ENCODE peak calls at places on chromosomes 6 and 20, in four cellular contexts. K is HTR-8/SVneo, N is occipital lobe, I is sciatic nerve. M is an unnamed sample.

GRCh38 chr6:112225691-112226090 is 28.7 kb downstream of the LAMA4 start:
- DNase-seq in I (no peak), N (no peak), K (no peak), M (no peak)

GRCh38 chr20:53579581-53580375 is 13.9 kb downstream of the ZNF217 start:
- DNase-seq in N (no peak), I (no peak), K (peak; percentile 82), M (no peak)

GRCh38 chr6:31407699-31408098 is 4.3 kb downstream of the MICA start:
- DNase-seq in I (no peak), K (no peak), N (no peak), M (no peak)

GRCh38 chr6:112027942-112028674 is 25.8 kb upstream of the CCN6 start:
- DNase-seq in K (no peak), N (no peak), I (no peak), M (no peak)

GRCh38 chr6:69416739-69417138 is 380.1 kb downstream of the LMBRD1 start:
- DNase-seq in K (no peak), N (no peak), I (no peak), M (no peak)

GRCh38 chr20:40304119-40304518 is 384.9 kb downstream of the MAFB start:
- DNase-seq in N (no peak), K (no peak), I (no peak), M (no peak)

GRCh38 chr6:52505726-52506501 is 70.9 kb downstream of the TRAM2 start:
- DNase-seq in I (no peak), K (no peak), N (no peak), M (no peak)

GRCh38 chr20:9611921-9612320 is 97.5 kb downstream of the LAMP5 start:
- DNase-seq in N (no peak), I (no peak), K (no peak), M (no peak)

GRCh38 chr20:5364136-5364821 is 47.5 kb upstream of the PROKR2 start:
- DNase-seq in N (no peak), I (no peak), K (no peak), M (no peak)

GRCh38 chr6:11964729-11965128 is 47.4 kb upstream of the HIVEP1 start:
- DNase-seq in I (no peak), K (no peak), N (no peak), M (no peak)

GRCh38 chr6:119979862-119980261 is 630.3 kb upstream of the MAN1A1 start:
- DNase-seq in K (no peak), I (no peak), N (no peak), M (no peak)

GRCh38 chr20:24100370-24101011 is 111.9 kb upstream of the GGTLC1 start:
- DNase-seq in N (no peak), I (no peak), K (peak; percentile 28), M (no peak)

GRCh38 chr6:158560787-158561246 is 926 bp downstream of the TMEM181 start:
- DNase-seq in K (no peak), I (no peak), N (no peak), M (no peak)

GRCh38 chr6:41460742-41461336 is 85.3 kb upstream of the FOXP4 start:
- DNase-seq in K (no peak), I (no peak), N (no peak), M (no peak)

GRCh38 chr6:13248549-13248948 is 79.8 kb downstream of the TBC1D7 start:
- DNase-seq in I (no peak), N (no peak), K (no peak), M (no peak)

GRCh38 chr6:53309059-53309896 is 39.5 kb downstream of the ELOVL5 start:
- DNase-seq in I (no peak), N (no peak), K (peak; percentile 23), M (no peak)

GRCh38 chr6:109527989-109528388 is 45.0 kb upstream of the ZBTB24 start:
- DNase-seq in N (no peak), I (no peak), K (peak; percentile 15), M (no peak)

GRCh38 chr6:101150226-101150625 is 243.3 kb upstream of the GRIK2 start:
- DNase-seq in K (no peak), I (no peak), N (no peak), M (no peak)

GRCh38 chr20:58691773-58692578 is 624 bp upstream of the NPEPL1 start:
- DNase-seq in I (no peak), K (no peak), N (no peak), M (peak; percentile 82)

GRCh38 chr6:34056301-34056700 is 89.6 kb downstream of the GRM4 start:
- DNase-seq in N (no peak), K (no peak), I (peak; percentile 81), M (no peak)

GRCh38 chr6:128425855-128426254 is 94.5 kb downstream of the PTPRK start:
- DNase-seq in N (no peak), I (no peak), K (no peak), M (no peak)

GRCh38 chr20:1327241-1327653 is 1.7 kb downstream of the SDCBP2 start:
- DNase-seq in N (peak; percentile 73), I (peak; percentile 56), K (no peak), M (peak; percentile 34)

GRCh38 chr20:3282271-3283221 is 43.6 kb upstream of the SLC4A11 start:
- DNase-seq in N (no peak), K (no peak), I (no peak), M (no peak)

GRCh38 chr20:31595654-31596411 is 9.3 kb upstream of the ID1 start:
- DNase-seq in K (peak; percentile 63), N (no peak), I (peak; percentile 85), M (peak; percentile 94)

GRCh38 chr6:42292002-42292735 is 74.5 kb upstream of the MRPS10 start:
- DNase-seq in I (no peak), N (no peak), K (no peak), M (no peak)

M was measured in RWPE2.